ENCODE peak calls at places on chromosomes 11 and 22, in six cellular contexts. U is IMR-90, B is neuronal stem cell, E is mesendoderm, F is mesenchymal stem cell, C is H1. O is an unnamed sample.

GRCh38 chr22:44707752-44708151 is 5.7 kb downstream of the PRR5 start:
- DNase-seq in U (peak; percentile 70), B (no peak), E (no peak), F (no peak), C (no peak), O (no peak)

GRCh38 chr11:65911682-65912568 is 6.9 kb downstream of the C11orf68 start:
- DNase-seq in U (peak; percentile 87), B (no peak), E (peak; percentile 87), F (peak; percentile 81), C (peak; percentile 73), O (peak; percentile 79)

GRCh38 chr11:95923730-95924413 is at the start of gene MTMR2:
- DNase-seq in U (peak; percentile 70), B (peak; percentile 76), E (peak; percentile 91), F (peak; percentile 87), C (peak; percentile 90), O (peak; percentile 88)

GRCh38 chr11:75439495-75440120 is 6.6 kb upstream of the KLHL35 start:
- DNase-seq in U (no peak), B (no peak), E (no peak), F (no peak), C (no peak), O (no peak)

GRCh38 chr22:30393322-30393680 is 3.5 kb upstream of the SEC14L2 start:
- DNase-seq in U (no peak), B (no peak), E (no peak), F (no peak), C (no peak), O (no peak)

GRCh38 chr11:96391698-96392307 is 2.0 kb downstream of the JRKL start:
- DNase-seq in U (no peak), B (no peak), E (no peak), F (no peak), C (no peak), O (no peak)

GRCh38 chr11:48081151-48082010 is 101.0 kb downstream of the PTPRJ start:
- DNase-seq in U (peak; percentile 59), B (no peak), E (no peak), F (peak; percentile 56), C (no peak), O (no peak)

GRCh38 chr11:4464216-4465159 is 15.4 kb downstream of the OR52K2 start:
- DNase-seq in U (peak; percentile 7), B (no peak), E (peak; percentile 14), F (peak; percentile 0), C (no peak), O (peak; percentile 85)

GRCh38 chr11:74681686-74682651 is 49.3 kb downstream of the CHRDL2 start:
- DNase-seq in U (peak; percentile 40), B (no peak), E (no peak), F (no peak), C (no peak), O (peak; percentile 14)

GRCh38 chr11:32580967-32581366 is 2.7 kb upstream of the EIF3M start:
- DNase-seq in U (peak; percentile 44), B (no peak), E (peak; percentile 25), F (peak; percentile 30), C (no peak), O (no peak)

GRCh38 chr22:42418811-42419243 is 13.4 kb downstream of the NFAM1 start:
- DNase-seq in U (no peak), B (no peak), E (no peak), F (no peak), C (peak; percentile 43), O (no peak)

GRCh38 chr11:133902506-133902905 is 54.3 kb downstream of the IGSF9B start:
- DNase-seq in U (no peak), B (no peak), E (no peak), F (no peak), C (no peak), O (no peak)

GRCh38 chr11:116379185-116379828 is 393.5 kb downstream of the BUD13 start:
- DNase-seq in U (peak; percentile 14), B (peak; percentile 66), E (peak; percentile 46), F (peak; percentile 1), C (peak; percentile 81), O (peak; percentile 43)

GRCh38 chr11:94649254-94649653 is 82.1 kb downstream of the PIWIL4 start:
- DNase-seq in U (no peak), B (no peak), E (peak; percentile 70), F (no peak), C (no peak), O (no peak)

GRCh38 chr11:56700919-56701485 is 2.1 kb downstream of the OR9G1 start:
- DNase-seq in U (no peak), B (no peak), E (no peak), F (no peak), C (no peak), O (no peak)

GRCh38 chr22:36369922-36370781 is 17.6 kb downstream of the MYH9 start:
- DNase-seq in U (peak; percentile 41), B (no peak), E (peak; percentile 73), F (peak; percentile 68), C (no peak), O (no peak)

GRCh38 chr22:38317995-38318715 is 922 bp upstream of the CSNK1E start:
- DNase-seq in U (peak; percentile 93), B (no peak), E (peak; percentile 48), F (peak; percentile 97), C (no peak), O (no peak)

GRCh38 chr11:3745161-3745560 is 52.2 kb downstream of the NUP98 start:
- DNase-seq in U (no peak), B (no peak), E (no peak), F (no peak), C (no peak), O (no peak)

GRCh38 chr11:74269161-74269809 is 42.2 kb downstream of the P4HA3 start:
- DNase-seq in U (peak; percentile 90), B (no peak), E (no peak), F (no peak), C (no peak), O (no peak)

GRCh38 chr11:65468874-65469333 is 29.9 kb upstream of the MALAT1 start:
- DNase-seq in U (no peak), B (no peak), E (peak; percentile 91), F (peak; percentile 58), C (peak; percentile 88), O (peak; percentile 94)

DNA sequence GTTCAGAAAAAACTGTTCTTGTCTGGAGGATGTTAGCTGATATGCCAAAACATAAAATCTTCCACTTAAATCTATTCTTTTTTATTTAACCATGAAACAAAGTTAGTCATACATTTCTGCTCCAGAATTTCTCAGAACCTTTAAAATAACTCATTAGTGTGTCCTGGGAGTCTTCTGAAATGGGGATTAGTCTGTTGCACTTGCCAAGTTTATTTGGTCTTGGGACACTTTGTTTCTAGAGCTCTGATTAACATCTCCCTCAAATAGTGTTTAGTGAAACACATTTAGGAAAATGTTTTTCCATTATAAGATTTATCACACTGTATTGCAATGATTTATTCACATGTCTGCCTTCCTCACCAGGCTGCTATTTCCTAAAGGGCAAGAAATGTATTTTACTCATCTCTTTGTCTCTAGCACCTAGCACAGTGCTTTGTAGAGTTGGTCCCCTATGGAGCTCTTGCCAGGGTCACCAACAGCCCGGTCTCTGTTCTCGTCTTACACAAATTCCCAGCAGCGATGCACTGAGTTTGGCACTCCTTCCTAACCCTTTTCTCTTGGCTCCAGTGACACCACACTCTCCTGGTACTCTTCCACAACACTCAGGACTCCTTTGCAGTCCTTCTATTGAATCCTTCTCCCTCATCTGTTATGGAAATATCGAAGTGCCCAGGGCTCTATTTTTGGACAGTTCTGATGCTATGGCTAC is 189.2 kb downstream of the CSNK2A3 start:
- DNase-seq in U (no peak), B (no peak), E (no peak), F (no peak), C (no peak), O (no peak)
- H3K23ac ChIP-seq in U (no peak overlapping the region), B (no peak overlapping the region), E (no peak overlapping the region), F (no peak overlapping the region), C (no peak overlapping the region), O (no peak overlapping the region)

GRCh38 chr11:46334211-46334610 is 13.1 kb upstream of the DGKZ start:
- DNase-seq in U (no peak), B (no peak), E (no peak), F (no peak), C (no peak), O (no peak)
- H3K23ac ChIP-seq in U (no peak overlapping the region), B (no peak overlapping the region), E (no peak overlapping the region), F (no peak overlapping the region), C (no peak overlapping the region), O (no peak overlapping the region)

GRCh38 chr22:49613871-49614270 is 213.8 kb downstream of the BRD1 start:
- DNase-seq in U (no peak), B (no peak), E (no peak), F (no peak), C (no peak), O (no peak)
- H3K23ac ChIP-seq in U (no peak overlapping the region), B (no peak overlapping the region), E (no peak overlapping the region), F (no peak overlapping the region), C (no peak overlapping the region), O (no peak overlapping the region)

GRCh38 chr11:132784441-132784840 is 747.9 kb downstream of the OPCML start:
- DNase-seq in U (peak; percentile 67), B (no peak), E (no peak), F (peak; percentile 26), C (no peak), O (no peak)

GRCh38 chr11:132782102-132782501 is 750.2 kb downstream of the OPCML start:
- DNase-seq in U (no peak), B (no peak), E (no peak), F (no peak), C (no peak), O (no peak)

GRCh38 chr11:132777067-132777975 is 755.0 kb downstream of the OPCML start:
- DNase-seq in U (no peak), B (no peak), E (peak; percentile 68), F (no peak), C (no peak), O (no peak)

GRCh38 chr11:132779487-132779886 is 752.8 kb downstream of the OPCML start:
- DNase-seq in U (peak; percentile 21), B (no peak), E (peak; percentile 51), F (no peak), C (no peak), O (no peak)

DNA sequence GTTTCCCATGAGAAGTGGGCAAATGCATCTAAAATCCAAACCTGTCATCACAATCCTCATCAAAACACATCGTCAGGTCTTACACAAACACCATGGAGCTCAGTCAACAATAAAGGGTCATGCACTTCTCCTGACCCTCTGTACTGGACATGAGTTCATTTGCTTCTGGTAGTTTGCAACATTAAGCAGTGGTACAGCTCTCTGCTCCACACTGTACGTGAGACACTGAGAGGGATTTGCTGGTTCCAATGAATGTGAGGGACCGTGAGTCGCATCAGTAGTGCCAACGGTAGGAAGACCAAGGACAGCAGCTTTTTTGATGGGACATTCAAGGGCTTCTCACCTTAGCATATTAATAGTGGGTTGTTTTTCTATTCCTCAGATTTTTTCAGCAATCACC is 752.2 kb downstream of the OPCML start:
- DNase-seq in U (no peak), B (no peak), E (no peak), F (no peak), C (no peak), O (no peak)
- H3K23ac ChIP-seq in U (no peak overlapping the region), B (no peak overlapping the region), E (no peak overlapping the region), F (no peak overlapping the region), C (no peak overlapping the region), O (no peak overlapping the region)

DNA sequence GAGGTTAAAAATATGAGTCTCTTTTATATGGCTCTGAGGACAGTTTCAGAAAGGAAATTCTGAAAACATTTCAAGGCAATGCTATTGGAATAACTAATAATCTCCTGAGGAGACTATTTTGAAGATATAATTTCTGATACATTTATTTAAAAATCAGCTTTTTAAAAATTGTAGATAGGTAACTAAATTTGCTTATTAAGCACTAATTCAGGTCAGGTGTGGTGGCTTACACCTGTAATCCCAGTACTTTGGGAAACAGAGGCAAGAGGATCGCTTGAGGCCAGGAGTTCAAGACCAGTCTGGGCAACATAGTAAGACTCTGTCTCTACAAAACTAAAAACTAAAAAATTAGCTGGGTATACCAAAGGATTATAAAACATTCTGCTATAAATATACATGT is 17.0 kb downstream of the ZDHHC13 start:
- DNase-seq in U (no peak), B (no peak), E (no peak), F (no peak), C (no peak), O (no peak)
- H3K23ac ChIP-seq in U (no peak overlapping the region), B (no peak overlapping the region), E (no peak overlapping the region), F (no peak overlapping the region), C (no peak overlapping the region), O (no peak overlapping the region)

O was measured in H9.